ENCODE peak calls at places on chromosome 21, in four cellular contexts. R is astrocyte of the spinal cord, Z is NAMALWA, I is left cardiac atrium. C is an unnamed sample.

GRCh38 chr21:28746166-28746565 is 246.5 kb downstream of the LTN1 start:
- DNase-seq in Z (no peak), R (no peak), I (no peak), C (no peak)

GRCh38 chr21:43005635-43006034 is 31.3 kb downstream of the PKNOX1 start:
- DNase-seq in I (no peak), Z (no peak), R (no peak), C (no peak)

GRCh38 chr21:42654179-42654912 is 925 bp downstream of the PDE9A start:
- DNase-seq in I (no peak), R (no peak), Z (peak), C (no peak)

GRCh38 chr21:26093094-26093493 is 77.5 kb downstream of the APP start:
- DNase-seq in R (no peak), I (no peak), Z (no peak), C (peak)

GRCh38 chr21:18803624-18804023 is 400.0 kb upstream of the TMPRSS15 start:
- DNase-seq in I (no peak), Z (no peak), R (no peak), C (no peak)

GRCh38 chr21:44437696-44438431 is 17.4 kb upstream of the LRRC3 start:
- DNase-seq in I (peak), Z (no peak), R (no peak), C (no peak)

GRCh38 chr21:41283211-41283818 is 33.3 kb upstream of the FAM3B start:
- DNase-seq in Z (peak), R (peak), I (no peak), C (peak)

GRCh38 chr21:46057111-46057709 is 40.7 kb upstream of the COL6A2 start:
- DNase-seq in I (no peak), Z (no peak), R (no peak), C (no peak)

GRCh38 chr21:42535602-42536171 is 22.0 kb downstream of the SLC37A1 start:
- DNase-seq in R (no peak), Z (peak), I (peak), C (no peak)

GRCh38 chr21:38504056-38504455 is 5.8 kb upstream of the ERG start:
- DNase-seq in R (no peak), I (no peak), Z (no peak), C (no peak)

GRCh38 chr21:17585875-17586450 is 26.7 kb downstream of the BTG3 start:
- DNase-seq in I (no peak), Z (peak), R (peak), C (peak)

GRCh38 chr21:42846221-42846620 is 33.1 kb downstream of the WDR4 start:
- DNase-seq in Z (no peak), R (no peak), I (no peak), C (no peak)

GRCh38 chr21:46191686-46192575 is 7.7 kb upstream of the SPATC1L start:
- DNase-seq in I (peak), R (no peak), Z (no peak), C (no peak)

GRCh38 chr21:42381347-42381984 is 14.4 kb downstream of the TMPRSS3 start:
- DNase-seq in R (peak), I (no peak), Z (peak), C (peak)

GRCh38 chr21:46254208-46254975 is 25.8 kb upstream of the LSS start:
- DNase-seq in R (no peak), I (no peak), Z (no peak), C (no peak)

GRCh38 chr21:41112740-41113692 is 54.9 kb upstream of the BACE2 start:
- DNase-seq in R (peak), Z (no peak), I (no peak), C (peak)

GRCh38 chr21:31198575-31198974 is 145.5 kb downstream of the TIAM1 start:
- DNase-seq in I (no peak), R (peak), Z (peak), C (peak)